ENCODE peak calls at places on chromosomes 2 and 18, in eight cellular contexts. V is Caco-2, E is upper lobe of right lung, G is heart right ventricle, B is IMR-90, D is kidney, O is hepatocyte, R is prostate gland. J is an unnamed sample.

GRCh38 chr18:46731316-46731715 is 25.5 kb downstream of the ST8SIA5 start:
- DNase-seq in R (no peak), E (no peak), B (no peak), O (no peak), V (no peak), D (no peak), G (no peak), J (no peak)

GRCh38 chr2:106158871-106159270 is 35.2 kb downstream of the UXS1 start:
- DNase-seq in B (no peak), E (no peak), G (no peak), D (no peak), R (no peak), O (no peak), V (no peak), J (no peak)

GRCh38 chr2:105288133-105288532 is 41.4 kb downstream of the TGFBRAP1 start:
- DNase-seq in D (no peak), B (no peak), R (no peak), V (no peak), O (no peak), G (no peak), E (no peak), J (no peak)

GRCh38 chr2:132621131-132621875 is 48.7 kb downstream of the LYPD1 start:
- DNase-seq in V (no peak), G (no peak), O (peak; percentile 32), B (no peak), D (no peak), E (no peak), R (peak; percentile 20), J (no peak)

GRCh38 chr18:53971331-53971730 is 253.1 kb downstream of the MBD2 start:
- DNase-seq in R (no peak), D (no peak), B (no peak), G (no peak), O (no peak), E (no peak), V (no peak), J (no peak)

GRCh38 chr2:38551171-38551570 is 51.6 kb downstream of the HNRNPLL start:
- DNase-seq in E (no peak), O (no peak), R (no peak), B (no peak), D (no peak), G (no peak), V (no peak), J (no peak)

GRCh38 chr2:61144697-61145268 is 17.2 kb upstream of the C2orf74 start:
- DNase-seq in E (peak; percentile 96), D (peak; percentile 97), O (peak; percentile 99), G (peak; percentile 94), V (no peak), B (peak; percentile 97), R (peak; percentile 91), J (peak; percentile 93)

GRCh38 chr2:218422403-218423086 is 3.6 kb downstream of the VIL1 start:
- DNase-seq in D (no peak), E (no peak), R (no peak), B (no peak), G (no peak), O (no peak), V (no peak), J (no peak)

GRCh38 chr18:25284861-25285574 is 66.9 kb downstream of the ZNF521 start:
- DNase-seq in D (no peak), B (peak; percentile 41), E (no peak), O (no peak), G (no peak), R (no peak), V (no peak), J (no peak)

GRCh38 chr18:12038082-12038660 is 55.5 kb upstream of the ANKRD62 start:
- DNase-seq in G (peak; percentile 35), D (peak; percentile 79), B (no peak), R (no peak), E (no peak), V (no peak), O (peak; percentile 48), J (no peak)

GRCh38 chr18:79136742-79137141 is 67.5 kb downstream of the ATP9B start:
- DNase-seq in E (no peak), V (no peak), B (no peak), G (no peak), R (no peak), D (no peak), O (no peak), J (no peak)

GRCh38 chr2:217062774-217063173 is 202.9 kb upstream of the TNP1 start:
- DNase-seq in R (no peak), V (no peak), E (no peak), B (no peak), G (no peak), O (no peak), D (no peak), J (no peak)

GRCh38 chr2:55490554-55490953 is 29.0 kb upstream of the CFAP36 start:
- DNase-seq in R (no peak), D (peak; percentile 74), V (no peak), B (peak; percentile 82), G (peak; percentile 43), E (no peak), O (peak; percentile 28), J (peak; percentile 65)

GRCh38 chr2:71748227-71748626 is 294.9 kb downstream of the DYSF start:
- DNase-seq in E (no peak), D (no peak), B (peak; percentile 22), G (peak; percentile 70), O (no peak), V (no peak), R (no peak), J (no peak)

GRCh38 chr2:27756544-27757498 is 14.7 kb upstream of the MRPL33 start:
- DNase-seq in E (no peak), V (no peak), D (no peak), B (no peak), G (peak; percentile 24), O (no peak), R (no peak), J (no peak)

GRCh38 chr2:20917724-20918572 is 95.0 kb upstream of the LDAH start:
- DNase-seq in R (no peak), O (no peak), G (no peak), E (no peak), D (no peak), V (no peak), B (peak; percentile 34), J (peak; percentile 48)

GRCh38 chr2:61753512-61753911 is 100.3 kb downstream of the FAM161A start:
- DNase-seq in R (no peak), O (no peak), V (no peak), G (no peak), B (no peak), E (no peak), D (no peak), J (no peak)

DNA sequence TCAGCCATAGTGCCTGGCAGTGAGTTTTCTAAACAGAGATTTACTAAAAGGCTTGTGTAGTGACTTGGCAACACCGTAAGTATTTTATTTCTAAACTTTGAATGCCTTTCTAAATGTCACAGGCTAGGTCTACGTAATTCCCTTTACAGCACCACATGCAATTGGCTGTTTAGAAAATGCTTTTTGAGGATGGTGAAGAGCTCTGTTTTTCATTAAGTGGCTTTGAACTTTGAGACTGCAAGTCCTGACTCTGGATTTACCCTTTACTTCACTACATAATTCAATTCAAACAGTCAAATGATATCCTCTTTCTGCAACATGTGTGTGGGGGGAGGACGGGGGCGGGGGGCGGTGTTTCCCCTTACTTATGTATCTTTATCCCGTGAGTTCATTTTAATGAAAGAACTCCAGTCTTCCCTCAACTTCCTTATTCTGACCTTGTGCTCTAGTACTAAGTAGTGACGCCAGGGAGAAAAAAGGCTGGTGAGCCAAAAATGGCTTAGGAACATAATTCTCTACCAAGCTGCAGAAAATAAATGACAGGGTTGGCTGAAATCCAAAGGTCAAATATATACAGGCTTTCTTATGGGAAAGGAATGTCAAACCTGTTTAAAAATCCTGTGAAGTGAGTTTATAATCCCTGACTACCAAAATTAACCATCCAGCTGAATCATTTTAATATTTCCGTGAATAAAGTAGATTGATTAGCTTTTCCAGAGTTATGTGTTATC is 119.6 kb downstream of the SLC8A1 start:
- DNase-seq in O (peak; percentile 20), R (no peak), G (no peak), D (no peak), B (peak; percentile 86), E (no peak), V (no peak), J (peak; percentile 46)
- TF ChIP-seq CTCF in O (no peak), R (no peak), G (no peak), D (no peak), B (no peak), E (no peak), V (no peak), J (no peak)

DNA sequence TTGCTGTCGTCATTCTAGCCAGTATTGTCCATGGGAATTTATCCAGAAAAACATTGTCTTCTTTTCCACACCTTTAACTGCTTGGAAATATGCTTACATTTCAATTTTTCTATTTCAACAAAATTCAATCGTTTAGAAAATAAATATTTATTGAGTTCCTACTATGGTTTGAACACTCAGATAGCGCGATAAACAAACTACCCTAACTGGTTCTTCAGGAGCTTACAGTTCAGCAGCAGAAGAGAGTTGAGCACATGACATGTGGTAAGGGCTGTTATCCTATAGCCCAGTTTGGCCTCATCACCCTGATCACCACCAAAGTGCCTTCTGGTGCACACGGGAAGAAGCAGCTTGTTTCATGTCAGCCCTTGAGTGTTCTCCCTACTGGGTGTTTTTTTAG is 375.2 kb upstream of the SMIM21 start:
- DNase-seq in O (no peak), R (no peak), E (no peak), B (no peak), G (no peak), D (no peak), V (no peak), J (no peak)
- H3K4me1 ChIP-seq in O (peaks cover 9% of the 10 kb centered on the region), R (no peaks in the 10 kb centered on the region), E (no peaks in the 10 kb centered on the region), B (no peaks in the 10 kb centered on the region), G (no peaks in the 10 kb centered on the region), D (no peaks in the 10 kb centered on the region), V (no peaks in the 10 kb centered on the region), J (no peaks in the 10 kb centered on the region)

DNA sequence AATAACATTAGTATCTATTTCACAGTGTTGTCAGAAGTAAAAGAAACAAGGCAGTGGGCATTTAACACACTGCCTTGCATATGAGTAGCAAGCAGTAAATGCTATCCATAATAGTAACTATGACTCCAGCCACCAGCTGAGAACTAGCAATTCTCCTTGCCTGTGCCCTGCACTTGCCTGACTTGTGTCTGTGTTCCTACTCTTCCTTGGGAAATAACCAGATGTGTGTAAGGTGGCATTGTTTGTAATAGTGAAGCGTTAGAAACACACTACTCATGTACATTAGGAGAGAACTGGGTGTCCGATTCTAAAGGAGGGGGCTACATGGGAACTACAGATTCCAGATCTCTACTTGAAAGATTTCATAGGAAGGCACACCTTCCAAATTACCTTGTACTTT is 197.8 kb downstream of the STK39 start:
- DNase-seq in R (no peak), B (no peak), O (no peak), V (no peak), D (no peak), E (no peak), G (no peak), J (no peak)
- H3K9me3 ChIP-seq in R (no peaks in the 10 kb centered on the region), B (no peaks in the 10 kb centered on the region), O (no peaks in the 10 kb centered on the region), V (no peaks in the 10 kb centered on the region), D (no peaks in the 10 kb centered on the region), E (no peaks in the 10 kb centered on the region), G (no peaks in the 10 kb centered on the region), J (no peaks in the 10 kb centered on the region)

GRCh38 chr18:6315556-6316331 is 99.0 kb downstream of the L3MBTL4 start:
- DNase-seq in V (no peak), D (no peak), E (no peak), O (peak; percentile 10), R (no peak), G (no peak), B (no peak), J (no peak)
- TF ChIP-seq CTCF in V (no peak), D (no peak), E (no peak), O (no peak), R (no peak), G (no peak), B (no peak), J (no peak)

GRCh38 chr18:13437801-13438506 is 219.4 kb downstream of the LDLRAD4 start:
- DNase-seq in R (no peak), G (no peak), B (no peak), D (no peak), O (no peak), E (no peak), V (no peak), J (no peak)
- H3K4me1 ChIP-seq in R (no peaks in the 10 kb centered on the region), G (peaks cover 37% of the 10 kb centered on the region), B (no peaks in the 10 kb centered on the region), D (no peaks in the 10 kb centered on the region), O (no peaks in the 10 kb centered on the region), E (peaks cover 8% of the 10 kb centered on the region), V (no peaks in the 10 kb centered on the region), J (no peaks in the 10 kb centered on the region)